ENCODE peak calls at places on chromosomes 12 and 14, in nine cellular contexts. S is effector memory CD8-positive, alpha-beta T cell; R is NCI-H510A treated with DMSO at 0.1 percent for 48 hours; H is ACHN; V is midbrain; L is HEK293T; B is posterior cingulate gyrus; M is ELR; K is neuronal stem cell. T is an unnamed sample.

GRCh38 chr14:51008416-51008815 is 64.1 kb upstream of the PYGL start:
- DNase-seq in L (no peak), V (no peak), H (no peak), M (no peak), S (no peak), R (no peak), K (no peak), B (no peak), T (no peak)

GRCh38 chr12:29578731-29579130 is 81.2 kb upstream of the OVCH1 start:
- DNase-seq in S (no peak), H (no peak), B (no peak), L (no peak), M (no peak), R (no peak), V (no peak), K (no peak), T (no peak)

GRCh38 chr12:2170376-2170775 is 117.6 kb downstream of the CACNA1C start:
- DNase-seq in S (no peak), B (no peak), L (no peak), H (no peak), K (no peak), V (no peak), R (no peak), M (no peak), T (peak)

GRCh38 chr14:65231286-65231980 is 129.1 kb upstream of the MAX start:
- DNase-seq in M (no peak), L (no peak), S (no peak), R (peak), V (peak), B (no peak), K (no peak), H (no peak), T (no peak)

GRCh38 chr14:61620130-61620946 is 75.0 kb upstream of the HIF1A start:
- DNase-seq in H (no peak), R (no peak), K (no peak), M (peak), S (no peak), B (no peak), L (no peak), V (no peak), T (peak)

GRCh38 chr12:14810953-14811483 is 3.0 kb downstream of the SMCO3 start:
- DNase-seq in L (peak), B (no peak), V (no peak), R (peak), H (peak), S (no peak), K (no peak), M (peak), T (peak)

GRCh38 chr14:33709711-33710110 is 241.2 kb downstream of the EGLN3 start:
- DNase-seq in V (no peak), B (no peak), S (no peak), K (no peak), L (no peak), R (peak), H (no peak), M (no peak), T (no peak)

GRCh38 chr14:74891870-74892269 is 10.2 kb downstream of the DLST start:
- DNase-seq in V (no peak), H (no peak), L (no peak), M (peak), R (no peak), K (no peak), S (no peak), B (no peak), T (peak)

GRCh38 chr14:89256273-89256672 is 160.8 kb downstream of the FOXN3 start:
- DNase-seq in K (no peak), L (no peak), H (no peak), M (no peak), S (no peak), V (no peak), B (no peak), R (no peak), T (no peak)

GRCh38 chr14:24392327-24393098 is 6.3 kb upstream of the NYNRIN start:
- DNase-seq in V (no peak), S (no peak), K (no peak), L (peak), M (peak), H (peak), R (peak), B (no peak), T (peak)

GRCh38 chr14:67413806-67414769 is 2.1 kb upstream of the PLEK2 start:
- DNase-seq in B (no peak), K (no peak), R (no peak), M (peak), L (peak), H (peak), V (no peak), S (no peak), T (peak)

GRCh38 chr12:74365178-74365964 is 172.3 kb upstream of the ATXN7L3B start:
- DNase-seq in M (peak), L (peak), K (no peak), B (no peak), R (no peak), H (peak), S (no peak), V (peak), T (peak)

GRCh38 chr12:29200586-29200985 is 51.5 kb downstream of the FAR2 start:
- DNase-seq in L (no peak), H (no peak), M (no peak), V (no peak), B (no peak), K (no peak), R (peak), S (no peak), T (no peak)

GRCh38 chr12:77118696-77119095 is 53.3 kb upstream of the E2F7 start:
- DNase-seq in M (peak), K (no peak), R (no peak), H (peak), V (no peak), S (no peak), B (no peak), L (no peak), T (peak)

GRCh38 chr14:21095430-21096205 is 2.8 kb downstream of the ZNF219 start:
- DNase-seq in K (no peak), H (peak), L (no peak), R (no peak), B (no peak), M (peak), S (no peak), V (no peak), T (no peak)

GRCh38 chr14:102586420-102587119 is 5.9 kb upstream of the RCOR1 start:
- DNase-seq in K (no peak), L (no peak), H (no peak), V (no peak), M (no peak), R (no peak), S (no peak), B (no peak), T (no peak)

GRCh38 chr14:71583246-71583645 is 349.0 kb upstream of the RGS6 start:
- DNase-seq in K (no peak), M (no peak), H (no peak), B (no peak), R (no peak), S (no peak), L (no peak), V (no peak), T (no peak)

GRCh38 chr14:22900088-22900799 is 17.2 kb downstream of the REM2 start:
- DNase-seq in S (peak), K (peak), H (peak), R (peak), L (peak), B (no peak), V (peak), M (peak), T (peak)

GRCh38 chr12:58513866-58514265 is 406.4 kb downstream of the LRIG3 start:
- DNase-seq in K (no peak), S (no peak), L (no peak), H (no peak), M (no peak), R (no peak), V (no peak), B (no peak), T (no peak)

GRCh38 chr14:49993565-49993964 is 100.7 kb downstream of the ARF6 start:
- DNase-seq in H (no peak), L (no peak), V (no peak), M (no peak), K (no peak), S (no peak), B (no peak), R (no peak), T (no peak)

GRCh38 chr14:33567003-33567735 is 383.7 kb downstream of the EGLN3 start:
- DNase-seq in B (no peak), K (no peak), H (no peak), R (peak), S (no peak), V (no peak), L (no peak), M (no peak), T (no peak)

GRCh38 chr12:120100630-120101029 is 15.9 kb downstream of the RAB35 start:
- DNase-seq in V (peak), B (peak), H (no peak), L (no peak), S (no peak), R (no peak), K (no peak), M (no peak), T (peak)

GRCh38 chr12:76495556-76495955 is 64.0 kb downstream of the OSBPL8 start:
- DNase-seq in L (no peak), R (no peak), B (no peak), K (no peak), H (no peak), V (no peak), M (no peak), S (no peak), T (no peak)

GRCh38 chr12:26777236-26777635 is 55.8 kb downstream of the ITPR2 start:
- DNase-seq in M (no peak), K (no peak), S (no peak), V (no peak), L (no peak), B (no peak), H (no peak), R (no peak), T (no peak)

GRCh38 chr12:25135531-25136154 is 59.3 kb downstream of the DNAI7 start:
- DNase-seq in B (no peak), L (no peak), H (no peak), S (no peak), V (no peak), M (peak), K (no peak), R (no peak), T (peak)

GRCh38 chr14:48693793-48694192 is 892.4 kb downstream of the RPS29 start:
- DNase-seq in V (no peak), S (no peak), B (no peak), R (no peak), H (no peak), L (no peak), K (no peak), M (no peak), T (no peak)

GRCh38 chr14:36820111-36820709 is 158.6 kb downstream of the PAX9 start:
- DNase-seq in L (peak), H (no peak), S (no peak), B (no peak), V (no peak), R (peak), K (no peak), M (no peak), T (no peak)

GRCh38 chr14:70641548-70642312 is at the start of gene TTC9:
- DNase-seq in K (peak), H (peak), R (no peak), S (no peak), M (no peak), L (peak), V (no peak), B (peak), T (no peak)

GRCh38 chr14:63713058-63713457 is 14.8 kb downstream of the SGPP1 start:
- DNase-seq in K (no peak), H (no peak), V (no peak), L (no peak), B (no peak), M (no peak), S (no peak), R (no peak), T (peak)

GRCh38 chr12:42648061-42648460 is 58.5 kb upstream of the PRICKLE1 start:
- DNase-seq in M (no peak), H (no peak), R (no peak), S (no peak), K (no peak), L (no peak), V (no peak), B (no peak), T (peak)

GRCh38 chr14:34106310-34106709 is 155.4 kb upstream of the EGLN3 start:
- DNase-seq in S (no peak), L (no peak), K (no peak), V (no peak), B (no peak), R (no peak), M (no peak), H (no peak), T (no peak)

GRCh38 chr12:132284618-132285310 is 44.6 kb downstream of the GALNT9 start:
- DNase-seq in R (no peak), M (peak), V (no peak), K (no peak), S (no peak), B (no peak), L (no peak), H (peak), T (no peak)